ENCODE peak calls at places on chromosomes 13 and 19, in four cellular contexts. One of them, this sample, is unnamed.

GRCh38 chr19:17075860-17076538 is 422 bp downstream of the MYO9B start:
- DNase-seq in T-helper 2 cell: peak
- DNase-seq in left kidney: peak
- DNase-seq in Jurkat, Clone E6-1: peak
- DNase-seq in this sample: peak

GRCh38 chr19:15154002-15154612 is 46.7 kb downstream of the NOTCH3 start:
- DNase-seq in Jurkat, Clone E6-1: peak
- DNase-seq in left kidney: peak
- DNase-seq in T-helper 2 cell: peak
- DNase-seq in this sample: peak

GRCh38 chr19:8363803-8364771 is at the start of gene ANGPTL4:
- DNase-seq in Jurkat, Clone E6-1: no peak
- DNase-seq in T-helper 2 cell: peak
- DNase-seq in left kidney: peak
- DNase-seq in this sample: no peak

GRCh38 chr13:75792526-75793187 is 156.5 kb downstream of the LMO7 start:
- DNase-seq in left kidney: peak
- DNase-seq in Jurkat, Clone E6-1: no peak
- DNase-seq in T-helper 2 cell: no peak
- DNase-seq in this sample: no peak

GRCh38 chr13:108425056-108425455 is 155.5 kb downstream of the TNFSF13B start:
- DNase-seq in Jurkat, Clone E6-1: no peak
- DNase-seq in left kidney: peak
- DNase-seq in T-helper 2 cell: no peak
- DNase-seq in this sample: no peak

GRCh38 chr13:80100636-80101035 is 240.3 kb downstream of the SPRY2 start:
- DNase-seq in left kidney: no peak
- DNase-seq in Jurkat, Clone E6-1: no peak
- DNase-seq in T-helper 2 cell: no peak
- DNase-seq in this sample: no peak

GRCh38 chr19:14248578-14249011 is 42.6 kb upstream of the ADGRL1 start:
- DNase-seq in left kidney: peak
- DNase-seq in T-helper 2 cell: peak
- DNase-seq in Jurkat, Clone E6-1: no peak
- DNase-seq in this sample: no peak

GRCh38 chr19:30163663-30164062 is 208.5 kb upstream of the ZNF536 start:
- DNase-seq in Jurkat, Clone E6-1: no peak
- DNase-seq in left kidney: no peak
- DNase-seq in T-helper 2 cell: no peak
- DNase-seq in this sample: no peak

GRCh38 chr19:19062454-19063182 is 1.2 kb upstream of the SLC25A42 start:
- DNase-seq in T-helper 2 cell: no peak
- DNase-seq in left kidney: peak
- DNase-seq in Jurkat, Clone E6-1: no peak
- DNase-seq in this sample: peak

GRCh38 chr13:112833551-112834257 is 135.3 kb upstream of the MCF2L start:
- DNase-seq in Jurkat, Clone E6-1: no peak
- DNase-seq in T-helper 2 cell: no peak
- DNase-seq in left kidney: no peak
- DNase-seq in this sample: no peak

GRCh38 chr19:17981611-17982010 is 14.7 kb downstream of the KCNN1 start:
- DNase-seq in Jurkat, Clone E6-1: no peak
- DNase-seq in T-helper 2 cell: no peak
- DNase-seq in left kidney: no peak
- DNase-seq in this sample: no peak

GRCh38 chr13:26476111-26476743 is 81.3 kb upstream of the WASF3 start:
- DNase-seq in Jurkat, Clone E6-1: no peak
- DNase-seq in T-helper 2 cell: peak
- DNase-seq in left kidney: peak
- DNase-seq in this sample: no peak

This sample was measured in DND-41.